ENCODE peak calls at places on chromosomes 2 and 18, in six cellular contexts. E is mammary epithelial cell, N is COLO829, B is left cardiac atrium, G is T-helper 1 cell, W is AML-193. V is an unnamed sample.
A peak's percentile ranks its signal among the peaks of the same experiment; 100 is the strongest.

GRCh38 chr2:96860065-96861029 is 2.5 kb upstream of the ANKRD39 start:
- DNase-seq in W (no peak), N (no peak), E (no peak), B (no peak), G (no peak), V (no peak)

GRCh38 chr2:60353406-60353800 is 200.1 kb downstream of the BCL11A start:
- DNase-seq in B (no peak), W (no peak), N (no peak), E (no peak), G (no peak), V (no peak)

GRCh38 chr2:1837458-1837857 is 93.1 kb upstream of the PXDN start:
- DNase-seq in G (no peak), N (no peak), E (no peak), B (no peak), W (no peak), V (no peak)

GRCh38 chr2:176652300-176653182 is 383.3 kb downstream of the MTX2 start:
- DNase-seq in G (peak; percentile 43), N (peak; percentile 68), W (peak; percentile 67), B (no peak), E (peak; percentile 51), V (no peak)

GRCh38 chr2:221129657-221130056 is 442.4 kb downstream of the EPHA4 start:
- DNase-seq in N (no peak), E (no peak), W (no peak), B (no peak), G (no peak), V (no peak)

GRCh38 chr18:26215247-26215970 is 10.8 kb upstream of the TAF4B start:
- DNase-seq in E (no peak), N (no peak), G (peak; percentile 80), B (no peak), W (no peak), V (no peak)

GRCh38 chr2:240296104-240296406 is 139.4 kb upstream of the GPC1 start:
- DNase-seq in G (no peak), N (no peak), B (no peak), W (no peak), E (no peak), V (no peak)

GRCh38 chr2:97781981-97782380 is 68.6 kb downstream of the ZAP70 start:
- DNase-seq in E (peak; percentile 17), B (no peak), N (no peak), G (no peak), W (no peak), V (no peak)

GRCh38 chr2:230614913-230615332 is 97.7 kb upstream of the CAB39 start:
- DNase-seq in E (peak; percentile 62), N (no peak), B (no peak), W (no peak), G (peak; percentile 48), V (no peak)

GRCh38 chr2:112646791-112647720 is 1.3 kb downstream of the SLC20A1 start:
- DNase-seq in G (peak; percentile 28), E (no peak), W (no peak), N (no peak), B (no peak), V (no peak)

GRCh38 chr2:69013837-69014796 is 1.1 kb downstream of the ANTXR1 start:
- DNase-seq in N (no peak), E (peak; percentile 24), B (no peak), G (no peak), W (no peak), V (no peak)

GRCh38 chr2:17763641-17764333 is 9.8 kb downstream of the GEN1 start:
- DNase-seq in B (no peak), G (no peak), N (no peak), W (no peak), E (no peak), V (no peak)

GRCh38 chr18:51171208-51171607 is 26.3 kb downstream of the MEX3C start:
- DNase-seq in B (no peak), E (no peak), W (no peak), N (no peak), G (peak; percentile 61), V (no peak)

V was measured in T-helper 17 cell.